ENCODE peak calls at places on chromosome 17, in eight cellular contexts. H, S, Y, W, L, K, U and N are unnamed samples.

GRCh38 chr17:31627960-31628359 is 231.1 kb downstream of the COPRS start:
- DNase-seq in H (no peak), S (no peak), Y (no peak), W (no peak), L (no peak), K (no peak), U (no peak), N (no peak)

GRCh38 chr17:37847102-37847501 is 77.1 kb upstream of the TBC1D3K start:
- DNase-seq in H (no peak), S (no peak), Y (no peak), W (no peak), L (no peak), K (no peak), U (no peak), N (no peak)

GRCh38 chr17:18950944-18951905 is 740 bp upstream of the SLC5A10 start:
- DNase-seq in H (peak), S (no peak), Y (no peak), W (no peak), L (no peak), K (no peak), U (no peak), N (peak)

GRCh38 chr17:82338858-82339633 is 5.5 kb upstream of the SECTM1 start:
- DNase-seq in H (peak), S (no peak), Y (peak), W (no peak), L (no peak), K (peak), U (no peak), N (peak)

GRCh38 chr17:66025551-66025950 is 166.4 kb downstream of the CEP112 start:
- DNase-seq in H (no peak), S (no peak), Y (no peak), W (no peak), L (no peak), K (no peak), U (no peak), N (no peak)

GRCh38 chr17:42120161-42121065 is 754 bp downstream of the KAT2A start:
- DNase-seq in H (no peak), S (no peak), Y (peak), W (no peak), L (no peak), K (no peak), U (peak), N (no peak)

GRCh38 chr17:68463211-68463990 is 6.1 kb upstream of the WIPI1 start:
- DNase-seq in H (no peak), S (no peak), Y (no peak), W (no peak), L (no peak), K (no peak), U (no peak), N (no peak)

GRCh38 chr17:48240562-48241130 is 133.1 kb downstream of the SNX11 start:
- DNase-seq in H (no peak), S (no peak), Y (no peak), W (no peak), L (no peak), K (no peak), U (no peak), N (no peak)

GRCh38 chr17:7988750-7989178 is 13.7 kb upstream of the GUCY2D start:
- DNase-seq in H (no peak), S (no peak), Y (peak), W (no peak), L (no peak), K (no peak), U (peak), N (peak)

GRCh38 chr17:44733753-44734152 is 25.0 kb upstream of the ADAM11 start:
- DNase-seq in H (peak), S (no peak), Y (peak), W (no peak), L (no peak), K (no peak), U (peak), N (peak)

GRCh38 chr17:75371339-75371738 is 34.1 kb downstream of the GRB2 start:
- DNase-seq in H (no peak), S (no peak), Y (no peak), W (no peak), L (no peak), K (no peak), U (no peak), N (no peak)

GRCh38 chr17:58338454-58338841 is 9.9 kb upstream of the TSPOAP1 start:
- DNase-seq in H (no peak), S (no peak), Y (no peak), W (no peak), L (no peak), K (no peak), U (no peak), N (no peak)

GRCh38 chr17:8965394-8966168 is at the start of gene PIK3R5:
- DNase-seq in H (peak), S (peak), Y (peak), W (peak), L (peak), K (peak), U (peak), N (peak)

GRCh38 chr17:82442643-82443464 is 7.7 kb downstream of the CYBC1 start:
- DNase-seq in H (no peak), S (no peak), Y (no peak), W (no peak), L (no peak), K (no peak), U (no peak), N (no peak)

GRCh38 chr17:32901743-32902142 is 24.8 kb upstream of the MYO1D start:
- DNase-seq in H (no peak), S (no peak), Y (no peak), W (no peak), L (no peak), K (no peak), U (no peak), N (no peak)

GRCh38 chr17:76191891-76192290 is 48.4 kb downstream of the RNF157 start:
- DNase-seq in H (no peak), S (peak), Y (no peak), W (no peak), L (no peak), K (no peak), U (no peak), N (no peak)

GRCh38 chr17:31571124-31571892 is 179.8 kb downstream of the RAB11FIP4 start:
- DNase-seq in H (no peak), S (no peak), Y (no peak), W (no peak), L (no peak), K (peak), U (no peak), N (peak)

GRCh38 chr17:17063546-17064122 is 21.4 kb downstream of the MPRIP start:
- DNase-seq in H (peak), S (no peak), Y (no peak), W (no peak), L (no peak), K (peak), U (no peak), N (no peak)

GRCh38 chr17:76793775-76794174 is 55.9 kb downstream of the MFSD11 start:
- DNase-seq in H (peak), S (no peak), Y (peak), W (no peak), L (no peak), K (no peak), U (no peak), N (no peak)